ENCODE peak calls at places on chromosomes 16 and 17, in five cellular contexts. Q is Peyer's patch, V is natural killer cell, T is fibroblast of lung, B is body of pancreas. H is an unnamed sample.

GRCh38 chr16:60608971-60609370 is 1427.3 kb downstream of the CDH8 start:
- DNase-seq in Q (no peak), V (no peak), T (peak; percentile 39), B (no peak), H (no peak)

GRCh38 chr17:81179861-81180260 is 13.8 kb upstream of the AATK start:
- DNase-seq in Q (no peak), V (no peak), T (no peak), B (no peak), H (no peak)

GRCh38 chr16:57758331-57759117 is 23.0 kb downstream of the KATNB1 start:
- DNase-seq in Q (no peak), V (peak; percentile 19), T (no peak), B (no peak), H (no peak)

GRCh38 chr17:81253358-81254131 is 14.4 kb downstream of the NDUFAF8 start:
- DNase-seq in Q (no peak), V (peak; percentile 56), T (peak; percentile 10), B (peak; percentile 46), H (peak; percentile 80)

GRCh38 chr16:539901-540530 is 12.5 kb downstream of the CAPN15 start:
- DNase-seq in Q (no peak), V (no peak), T (peak; percentile 79), B (no peak), H (no peak)

GRCh38 chr17:82878545-82878944 is 38.7 kb upstream of the ZNF750 start:
- DNase-seq in Q (no peak), V (no peak), T (no peak), B (no peak), H (no peak)

GRCh38 chr17:17416007-17416399 is 60.8 kb upstream of the MED9 start:
- DNase-seq in Q (no peak), V (no peak), T (peak; percentile 68), B (no peak), H (peak; percentile 58)

GRCh38 chr16:66905633-66906539 is 12.8 kb downstream of the CDH16 start:
- DNase-seq in Q (peak; percentile 82), V (no peak), T (no peak), B (peak; percentile 81), H (no peak)

GRCh38 chr17:8941980-8942617 is 23.4 kb downstream of the PIK3R5 start:
- DNase-seq in Q (no peak), V (no peak), T (no peak), B (no peak), H (no peak)

GRCh38 chr16:19808061-19808621 is 76.5 kb downstream of the GPRC5B start:
- DNase-seq in Q (no peak), V (no peak), T (peak; percentile 23), B (peak; percentile 84), H (peak; percentile 36)

GRCh38 chr17:42081516-42082129 is 16.6 kb downstream of the ZNF385C start:
- DNase-seq in Q (no peak), V (no peak), T (no peak), B (no peak), H (no peak)

GRCh38 chr17:81322271-81323082 is 27.4 kb upstream of the SLC38A10 start:
- DNase-seq in Q (no peak), V (no peak), T (no peak), B (no peak), H (peak; percentile 88)

GRCh38 chr17:44258811-44259351 is 9.1 kb downstream of the SLC4A1 start:
- DNase-seq in Q (no peak), V (no peak), T (no peak), B (no peak), H (no peak)

GRCh38 chr16:58586340-58587030 is 43.1 kb downstream of the CNOT1 start:
- DNase-seq in Q (no peak), V (no peak), T (no peak), B (no peak), H (no peak)

GRCh38 chr17:76501018-76501826 is at the start of gene RHBDF2:
- DNase-seq in Q (peak; percentile 98), V (peak; percentile 98), T (peak; percentile 70), B (peak; percentile 95), H (peak; percentile 98)

GRCh38 chr16:56919099-56919800 is 12.7 kb upstream of the HERPUD1 start:
- DNase-seq in Q (no peak), V (no peak), T (no peak), B (peak; percentile 83), H (no peak)

GRCh38 chr16:11526921-11527320 is 59.8 kb downstream of the LITAF start:
- DNase-seq in Q (no peak), V (no peak), T (no peak), B (no peak), H (no peak)

GRCh38 chr17:62581769-62582168 is 45.7 kb upstream of the MRC2 start:
- DNase-seq in Q (no peak), V (no peak), T (peak; percentile 26), B (no peak), H (no peak)

GRCh38 chr17:38454528-38454927 is 26.3 kb downstream of the ARHGAP23 start:
- DNase-seq in Q (no peak), V (no peak), T (peak; percentile 78), B (peak; percentile 69), H (no peak)

GRCh38 chr16:53509906-53510703 is 7.1 kb upstream of the AKTIP start:
- DNase-seq in Q (peak; percentile 65), V (peak; percentile 34), T (peak; percentile 48), B (peak; percentile 69), H (peak; percentile 60)

GRCh38 chr17:80683625-80684100 is 139.0 kb downstream of the RPTOR start:
- DNase-seq in Q (no peak), V (no peak), T (no peak), B (no peak), H (no peak)

GRCh38 chr16:52677487-52677886 is 130.5 kb upstream of the TOX3 start:
- DNase-seq in Q (no peak), V (no peak), T (no peak), B (no peak), H (no peak)

GRCh38 chr16:85483424-85483823 is 129.7 kb upstream of the GSE1 start:
- DNase-seq in Q (no peak), V (no peak), T (no peak), B (no peak), H (no peak)

GRCh38 chr16:64406661-64407267 is 715.1 kb downstream of the CDH11 start:
- DNase-seq in Q (no peak), V (no peak), T (no peak), B (no peak), H (no peak)

GRCh38 chr17:50134206-50135110 is 4.5 kb upstream of the SAMD14 start:
- DNase-seq in Q (no peak), V (no peak), T (no peak), B (no peak), H (no peak)

GRCh38 chr17:72984925-72985322 is 107.6 kb downstream of the SLC39A11 start:
- DNase-seq in Q (no peak), V (no peak), T (peak; percentile 62), B (no peak), H (no peak)

GRCh38 chr17:4903051-4903818 is at the start of gene CHRNE:
- DNase-seq in Q (no peak), V (peak; percentile 64), T (peak; percentile 68), B (peak; percentile 89), H (no peak)

GRCh38 chr17:17388657-17389496 is 85.7 kb downstream of the NT5M start:
- DNase-seq in Q (no peak), V (no peak), T (peak; percentile 86), B (no peak), H (no peak)

GRCh38 chr17:36592316-36592710 is 634 bp downstream of the DHRS11 start:
- DNase-seq in Q (no peak), V (no peak), T (peak; percentile 28), B (peak; percentile 25), H (no peak)

GRCh38 chr16:25796239-25796638 is 104.5 kb downstream of the HS3ST4 start:
- DNase-seq in Q (no peak), V (no peak), T (no peak), B (no peak), H (no peak)

GRCh38 chr16:56265184-56265583 is 73.9 kb downstream of the GNAO1 start:
- DNase-seq in Q (no peak), V (no peak), T (no peak), B (no peak), H (no peak)

GRCh38 chr17:29526322-29526721 is 40.5 kb downstream of the ABHD15 start:
- DNase-seq in Q (no peak), V (no peak), T (no peak), B (no peak), H (no peak)

GRCh38 chr17:5097101-5097834 is 14.4 kb downstream of the ZNF232 start:
- DNase-seq in Q (no peak), V (peak; percentile 46), T (no peak), B (peak; percentile 66), H (no peak)

GRCh38 chr16:68331879-68332410 is 21.1 kb downstream of the PRMT7 start:
- DNase-seq in Q (no peak), V (no peak), T (peak; percentile 75), B (no peak), H (no peak)

GRCh38 chr16:68369697-68370096 is 58.9 kb downstream of the PRMT7 start:
- DNase-seq in Q (no peak), V (no peak), T (no peak), B (no peak), H (peak; percentile 83)

DNA sequence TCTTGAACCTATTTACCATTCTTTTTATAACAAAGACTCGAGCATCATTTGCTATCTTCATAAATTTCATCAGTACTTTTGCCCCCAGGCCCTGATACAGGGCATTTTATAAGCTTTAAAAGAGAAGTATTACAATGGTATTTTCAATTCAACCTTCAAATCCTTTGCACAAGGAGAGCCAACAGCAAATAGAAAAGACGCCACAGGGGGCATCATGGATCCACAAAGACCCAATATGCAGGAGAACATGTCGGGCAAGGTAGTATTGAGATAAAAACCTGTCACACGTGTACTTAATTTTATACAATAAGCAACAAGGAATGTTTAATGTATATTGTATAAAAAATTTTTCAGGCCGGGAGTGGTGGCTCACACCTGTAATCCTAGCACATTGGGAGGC is 10.2 kb downstream of the MAP3K14 start:
- DNase-seq in Q (no peak), V (no peak), T (no peak), B (no peak), H (no peak)
- TF ChIP-seq CTCF in Q (no peak), V (no peak), T (no peak), B (no peak), H (no peak)

DNA sequence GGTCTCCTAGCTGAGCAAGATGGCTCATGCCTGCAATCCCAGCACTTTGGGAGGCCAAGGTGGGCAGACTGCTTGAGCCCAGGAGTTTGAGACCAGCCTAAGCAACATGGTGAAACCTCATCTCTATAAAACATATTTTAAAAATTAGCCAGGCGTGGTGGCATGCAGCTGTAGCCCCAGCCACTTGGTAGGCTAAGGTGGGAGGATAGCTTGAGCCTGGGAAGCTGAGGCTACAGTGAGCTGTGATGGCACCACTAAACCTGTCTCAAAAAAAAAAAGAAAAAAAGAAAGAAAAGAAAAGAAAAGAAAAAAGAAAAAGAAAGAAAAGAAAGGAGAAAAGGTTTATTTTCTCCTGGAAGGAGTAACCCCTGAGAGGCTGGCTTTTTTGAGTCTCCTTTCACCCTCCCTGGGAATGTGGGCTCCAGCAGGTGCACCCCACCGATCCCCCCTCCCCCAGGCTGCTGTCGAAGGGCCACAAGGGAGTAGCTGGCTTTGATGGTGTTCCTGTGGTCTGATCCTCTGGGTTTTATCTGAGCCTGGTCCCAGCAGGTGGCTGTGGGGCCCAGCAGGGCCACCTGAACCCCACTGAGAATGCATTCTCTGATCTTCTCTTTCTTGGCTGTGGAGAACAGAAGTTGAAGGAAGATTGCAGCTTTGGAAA is 29.9 kb upstream of the TNRC6C start:
- DNase-seq in Q (no peak), V (no peak), T (no peak), B (no peak), H (no peak)
- TF ChIP-seq CTCF in Q (no peak), V (no peak), T (no peak), B (no peak), H (no peak)

GRCh38 chr16:48029768-48030167 is 126.0 kb downstream of the ABCC12 start:
- DNase-seq in Q (no peak), V (no peak), T (no peak), B (no peak), H (no peak)
- TF ChIP-seq CTCF in Q (no peak), V (no peak), T (no peak), B (no peak), H (no peak)

GRCh38 chr17:31527606-31528005 is 136.1 kb downstream of the RAB11FIP4 start:
- DNase-seq in Q (no peak), V (no peak), T (peak; percentile 56), B (no peak), H (no peak)
- TF ChIP-seq CTCF in Q (no peak), V (no peak), T (no peak), B (no peak), H (no peak)

H was measured in GM13977.